ENCODE peak calls at places on chromosome 9, in ten cellular contexts. One of them, this sample, is unnamed.
A peak's percentile ranks its signal among the peaks of the same experiment; 100 is the strongest.

GRCh38 chr9:36306481-36307306 is 48.4 kb upstream of the GNE start:
- DNase-seq in fibroblast of lung: peak; percentile 29
- DNase-seq in IMR-90: peak; percentile 23
- DNase-seq in neural progenitor cell: no peak
- DNase-seq in cardiac muscle cell: no peak
- DNase-seq in Panc1: peak; percentile 73
- DNase-seq in breast epithelium: no peak
- DNase-seq in tibial artery: no peak
- DNase-seq in HFF-Myc: no peak
- DNase-seq in RWPE1: peak; percentile 36
- DNase-seq in this sample: peak; percentile 8

GRCh38 chr9:4228606-4229005 is 71.3 kb downstream of the GLIS3 start:
- DNase-seq in fibroblast of lung: peak; percentile 33
- DNase-seq in IMR-90: peak; percentile 59
- DNase-seq in tibial artery: no peak
- DNase-seq in HFF-Myc: no peak
- DNase-seq in RWPE1: no peak
- DNase-seq in neural progenitor cell: no peak
- DNase-seq in cardiac muscle cell: peak; percentile 26
- DNase-seq in breast epithelium: no peak
- DNase-seq in Panc1: no peak
- DNase-seq in this sample: peak; percentile 49

GRCh38 chr9:108496866-108497265 is 358.9 kb downstream of the ACTL7B start:
- DNase-seq in tibial artery: no peak
- DNase-seq in breast epithelium: no peak
- DNase-seq in RWPE1: no peak
- DNase-seq in IMR-90: no peak
- DNase-seq in fibroblast of lung: no peak
- DNase-seq in cardiac muscle cell: no peak
- DNase-seq in HFF-Myc: no peak
- DNase-seq in Panc1: no peak
- DNase-seq in neural progenitor cell: no peak
- DNase-seq in this sample: no peak

GRCh38 chr9:131656356-131657030 is 83.4 kb downstream of the RAPGEF1 start:
- DNase-seq in IMR-90: no peak
- DNase-seq in Panc1: no peak
- DNase-seq in cardiac muscle cell: no peak
- DNase-seq in fibroblast of lung: no peak
- DNase-seq in RWPE1: no peak
- DNase-seq in tibial artery: peak; percentile 82
- DNase-seq in neural progenitor cell: no peak
- DNase-seq in breast epithelium: no peak
- DNase-seq in HFF-Myc: no peak
- DNase-seq in this sample: no peak

GRCh38 chr9:114004221-114004716 is 73.8 kb downstream of the AMBP start:
- DNase-seq in fibroblast of lung: peak; percentile 65
- DNase-seq in IMR-90: no peak
- DNase-seq in breast epithelium: peak; percentile 45
- DNase-seq in Panc1: no peak
- DNase-seq in tibial artery: peak; percentile 82
- DNase-seq in neural progenitor cell: no peak
- DNase-seq in cardiac muscle cell: peak; percentile 68
- DNase-seq in HFF-Myc: no peak
- DNase-seq in RWPE1: no peak
- DNase-seq in this sample: peak; percentile 38

GRCh38 chr9:31873717-31874116 is 510.7 kb upstream of the ACO1 start:
- DNase-seq in fibroblast of lung: no peak
- DNase-seq in HFF-Myc: no peak
- DNase-seq in tibial artery: no peak
- DNase-seq in IMR-90: no peak
- DNase-seq in cardiac muscle cell: no peak
- DNase-seq in neural progenitor cell: peak; percentile 55
- DNase-seq in RWPE1: no peak
- DNase-seq in Panc1: no peak
- DNase-seq in breast epithelium: no peak
- DNase-seq in this sample: no peak

GRCh38 chr9:89463986-89464901 is 33.7 kb downstream of the SEMA4D start:
- DNase-seq in IMR-90: no peak
- DNase-seq in tibial artery: no peak
- DNase-seq in fibroblast of lung: no peak
- DNase-seq in Panc1: no peak
- DNase-seq in cardiac muscle cell: no peak
- DNase-seq in breast epithelium: no peak
- DNase-seq in RWPE1: no peak
- DNase-seq in neural progenitor cell: no peak
- DNase-seq in HFF-Myc: no peak
- DNase-seq in this sample: no peak

GRCh38 chr9:131203438-131204219 is 72.7 kb downstream of the FAM78A start:
- DNase-seq in tibial artery: no peak
- DNase-seq in Panc1: no peak
- DNase-seq in neural progenitor cell: peak; percentile 45
- DNase-seq in fibroblast of lung: no peak
- DNase-seq in breast epithelium: no peak
- DNase-seq in HFF-Myc: no peak
- DNase-seq in cardiac muscle cell: no peak
- DNase-seq in RWPE1: no peak
- DNase-seq in IMR-90: no peak
- DNase-seq in this sample: no peak

DNA sequence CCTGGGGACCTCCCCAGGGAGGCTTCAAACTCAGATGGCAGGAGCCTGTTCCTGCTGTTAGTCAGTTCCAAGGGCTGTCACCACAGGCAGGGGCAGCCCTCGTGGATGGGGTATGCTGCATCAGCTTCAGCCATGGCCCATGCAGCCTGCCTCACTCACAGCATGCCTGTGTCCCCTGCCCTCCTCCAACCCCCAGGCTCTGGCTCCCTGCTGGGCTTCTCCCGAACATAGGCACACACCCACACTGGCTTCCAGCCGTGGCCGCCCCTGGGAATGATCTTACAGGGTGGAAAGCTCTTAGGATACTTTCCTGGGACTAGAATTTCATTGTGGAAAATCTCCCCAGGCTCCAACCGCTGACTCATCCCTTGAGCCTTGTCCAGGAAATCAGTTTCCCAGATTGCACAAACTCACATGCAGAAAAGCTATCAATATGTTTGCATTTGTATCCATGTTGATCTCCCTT is 163.8 kb downstream of the SEC61B start:
- DNase-seq in IMR-90: peak; percentile 52
- DNase-seq in HFF-Myc: peak; percentile 24
- DNase-seq in fibroblast of lung: peak; percentile 44
- DNase-seq in tibial artery: no peak
- DNase-seq in neural progenitor cell: no peak
- DNase-seq in breast epithelium: no peak
- DNase-seq in RWPE1: peak; percentile 70
- DNase-seq in Panc1: no peak
- DNase-seq in cardiac muscle cell: no peak
- DNase-seq in this sample: no peak
- TF ChIP-seq CTCF in IMR-90: no peak
- TF ChIP-seq CTCF in HFF-Myc: no peak
- TF ChIP-seq CTCF in fibroblast of lung: no peak
- TF ChIP-seq CTCF in tibial artery: no peak
- TF ChIP-seq CTCF in neural progenitor cell: no peak
- TF ChIP-seq CTCF in breast epithelium: no peak
- TF ChIP-seq CTCF in RWPE1: no peak
- TF ChIP-seq CTCF in Panc1: no peak
- TF ChIP-seq CTCF in cardiac muscle cell: no peak
- TF ChIP-seq CTCF in this sample: no peak

GRCh38 chr9:92440751-92441046 is 16.4 kb upstream of the OMD start:
- DNase-seq in Panc1: no peak
- DNase-seq in tibial artery: no peak
- DNase-seq in neural progenitor cell: no peak
- DNase-seq in cardiac muscle cell: no peak
- DNase-seq in fibroblast of lung: no peak
- DNase-seq in HFF-Myc: no peak
- DNase-seq in RWPE1: no peak
- DNase-seq in IMR-90: no peak
- DNase-seq in breast epithelium: no peak
- DNase-seq in this sample: no peak

GRCh38 chr9:92444841-92445240 is 20.6 kb upstream of the OMD start:
- DNase-seq in breast epithelium: no peak
- DNase-seq in IMR-90: no peak
- DNase-seq in Panc1: no peak
- DNase-seq in fibroblast of lung: no peak
- DNase-seq in HFF-Myc: no peak
- DNase-seq in RWPE1: no peak
- DNase-seq in tibial artery: no peak
- DNase-seq in neural progenitor cell: no peak
- DNase-seq in cardiac muscle cell: no peak
- DNase-seq in this sample: no peak

GRCh38 chr9:92435263-92435662 is 11.0 kb upstream of the OMD start:
- DNase-seq in IMR-90: no peak
- DNase-seq in Panc1: no peak
- DNase-seq in HFF-Myc: no peak
- DNase-seq in RWPE1: no peak
- DNase-seq in fibroblast of lung: no peak
- DNase-seq in breast epithelium: no peak
- DNase-seq in tibial artery: no peak
- DNase-seq in cardiac muscle cell: no peak
- DNase-seq in neural progenitor cell: no peak
- DNase-seq in this sample: no peak

GRCh38 chr9:92439921-92440750 is 15.9 kb upstream of the OMD start:
- DNase-seq in neural progenitor cell: no peak
- DNase-seq in cardiac muscle cell: no peak
- DNase-seq in breast epithelium: no peak
- DNase-seq in RWPE1: peak; percentile 96
- DNase-seq in fibroblast of lung: peak; percentile 93
- DNase-seq in tibial artery: no peak
- DNase-seq in Panc1: no peak
- DNase-seq in IMR-90: peak; percentile 90
- DNase-seq in HFF-Myc: no peak
- DNase-seq in this sample: peak; percentile 53

GRCh38 chr9:92438900-92439526 is 14.7 kb upstream of the OMD start:
- DNase-seq in HFF-Myc: no peak
- DNase-seq in Panc1: no peak
- DNase-seq in breast epithelium: no peak
- DNase-seq in cardiac muscle cell: no peak
- DNase-seq in fibroblast of lung: no peak
- DNase-seq in tibial artery: no peak
- DNase-seq in neural progenitor cell: no peak
- DNase-seq in IMR-90: peak; percentile 53
- DNase-seq in RWPE1: peak; percentile 38
- DNase-seq in this sample: peak; percentile 52
- TF ChIP-seq CTCF in HFF-Myc: no peak
- TF ChIP-seq CTCF in Panc1: no peak
- TF ChIP-seq CTCF in breast epithelium: no peak
- TF ChIP-seq CTCF in cardiac muscle cell: peak; percentile 23
- TF ChIP-seq CTCF in fibroblast of lung: peak; percentile 6
- TF ChIP-seq CTCF in tibial artery: no peak
- TF ChIP-seq CTCF in neural progenitor cell: peak; percentile 25
- TF ChIP-seq CTCF in IMR-90: peak; percentile 57
- TF ChIP-seq CTCF in RWPE1: peak; percentile 21
- TF ChIP-seq CTCF in this sample: no peak

GRCh38 chr9:133148351-133149129 is 15.2 kb downstream of the GBGT1 start:
- DNase-seq in cardiac muscle cell: peak; percentile 22
- DNase-seq in tibial artery: no peak
- DNase-seq in breast epithelium: peak; percentile 69
- DNase-seq in HFF-Myc: no peak
- DNase-seq in RWPE1: peak; percentile 71
- DNase-seq in neural progenitor cell: peak; percentile 48
- DNase-seq in Panc1: no peak
- DNase-seq in fibroblast of lung: peak; percentile 46
- DNase-seq in IMR-90: peak; percentile 38
- DNase-seq in this sample: peak; percentile 29

GRCh38 chr9:133147412-133148271 is 16.1 kb downstream of the GBGT1 start:
- DNase-seq in tibial artery: peak; percentile 80
- DNase-seq in breast epithelium: peak; percentile 86
- DNase-seq in neural progenitor cell: peak; percentile 83
- DNase-seq in cardiac muscle cell: peak; percentile 72
- DNase-seq in HFF-Myc: peak; percentile 37
- DNase-seq in IMR-90: peak; percentile 32
- DNase-seq in fibroblast of lung: peak; percentile 25
- DNase-seq in Panc1: peak; percentile 52
- DNase-seq in RWPE1: peak; percentile 92
- DNase-seq in this sample: peak; percentile 52

GRCh38 chr9:133151601-133152525 is 11.9 kb downstream of the GBGT1 start:
- DNase-seq in cardiac muscle cell: no peak
- DNase-seq in tibial artery: no peak
- DNase-seq in neural progenitor cell: no peak
- DNase-seq in IMR-90: no peak
- DNase-seq in breast epithelium: no peak
- DNase-seq in Panc1: no peak
- DNase-seq in RWPE1: no peak
- DNase-seq in fibroblast of lung: no peak
- DNase-seq in HFF-Myc: no peak
- DNase-seq in this sample: no peak

GRCh38 chr9:133151041-133151440 is 12.7 kb downstream of the GBGT1 start:
- DNase-seq in cardiac muscle cell: no peak
- DNase-seq in fibroblast of lung: no peak
- DNase-seq in Panc1: no peak
- DNase-seq in IMR-90: no peak
- DNase-seq in breast epithelium: no peak
- DNase-seq in tibial artery: no peak
- DNase-seq in neural progenitor cell: no peak
- DNase-seq in HFF-Myc: no peak
- DNase-seq in RWPE1: no peak
- DNase-seq in this sample: no peak

DNA sequence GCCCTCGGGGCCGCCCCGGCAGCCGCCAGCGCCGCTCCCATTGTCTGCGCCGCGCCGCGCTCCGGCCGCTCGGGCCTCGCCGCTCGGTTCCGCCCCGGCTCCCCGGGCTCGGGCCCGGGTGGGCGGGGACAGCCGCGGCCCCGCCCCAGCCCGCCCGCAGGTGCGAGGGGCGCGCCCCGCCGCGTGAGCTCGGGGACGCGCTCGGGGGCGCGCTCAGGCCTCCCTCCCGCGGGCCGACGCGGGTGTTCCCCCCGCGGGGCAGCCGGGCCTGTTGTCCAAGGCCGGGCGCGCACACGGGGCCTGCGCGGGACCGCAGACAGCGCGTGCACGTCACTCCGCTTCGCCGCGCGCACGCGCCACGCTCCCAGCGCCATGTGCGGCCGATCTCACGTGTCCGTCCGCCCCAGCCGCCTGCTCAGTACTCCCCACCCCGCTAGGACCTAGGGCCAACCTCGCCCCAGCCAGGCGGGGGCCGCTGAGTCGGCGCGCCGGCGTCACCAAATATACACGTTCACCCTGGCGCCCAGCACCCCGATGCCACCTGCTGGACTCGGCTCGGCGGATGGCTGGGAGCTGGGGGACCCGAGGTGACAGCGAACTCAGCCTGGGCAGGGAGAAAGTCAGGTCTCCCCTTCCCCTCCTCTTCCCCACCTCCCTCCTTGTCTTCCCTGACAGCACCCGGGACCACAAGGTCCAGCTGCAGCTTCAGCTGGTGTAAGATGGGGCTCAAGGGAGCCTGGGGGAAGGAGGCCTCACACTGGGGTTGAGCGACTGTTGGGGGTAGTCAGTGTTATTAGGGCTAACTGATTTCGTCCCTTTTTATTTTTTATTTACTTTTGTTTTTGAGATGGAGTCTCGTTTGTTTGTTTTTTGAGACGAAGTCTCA is 14.3 kb downstream of the GBGT1 start:
- DNase-seq in Panc1: peak; percentile 54
- DNase-seq in IMR-90: peak; percentile 88
- DNase-seq in HFF-Myc: peak; percentile 74
- DNase-seq in tibial artery: peak; percentile 90
- DNase-seq in RWPE1: peak; percentile 98
- DNase-seq in breast epithelium: peak; percentile 87
- DNase-seq in neural progenitor cell: peak; percentile 95
- DNase-seq in cardiac muscle cell: peak; percentile 92
- DNase-seq in fibroblast of lung: peak; percentile 84
- DNase-seq in this sample: peak; percentile 80
- TF ChIP-seq CTCF in Panc1: no peak
- TF ChIP-seq CTCF in IMR-90: peak; percentile 18
- TF ChIP-seq CTCF in HFF-Myc: peak; percentile 15
- TF ChIP-seq CTCF in tibial artery: peak; percentile 38
- TF ChIP-seq CTCF in RWPE1: peak; percentile 61
- TF ChIP-seq CTCF in breast epithelium: peak; percentile 48
- TF ChIP-seq CTCF in neural progenitor cell: peak; percentile 23
- TF ChIP-seq CTCF in cardiac muscle cell: no peak
- TF ChIP-seq CTCF in fibroblast of lung: no peak
- TF ChIP-seq CTCF in this sample: peak; percentile 33

GRCh38 chr9:88041447-88041846 is 67.1 kb upstream of the CDK20 start:
- DNase-seq in neural progenitor cell: peak; percentile 57
- DNase-seq in HFF-Myc: no peak
- DNase-seq in cardiac muscle cell: no peak
- DNase-seq in fibroblast of lung: peak; percentile 12
- DNase-seq in breast epithelium: no peak
- DNase-seq in Panc1: no peak
- DNase-seq in RWPE1: no peak
- DNase-seq in tibial artery: no peak
- DNase-seq in IMR-90: peak; percentile 22
- DNase-seq in this sample: no peak
- TF ChIP-seq CTCF in neural progenitor cell: peak; percentile 69
- TF ChIP-seq CTCF in HFF-Myc: peak; percentile 44
- TF ChIP-seq CTCF in cardiac muscle cell: peak; percentile 61
- TF ChIP-seq CTCF in fibroblast of lung: peak; percentile 48
- TF ChIP-seq CTCF in breast epithelium: no peak
- TF ChIP-seq CTCF in Panc1: peak; percentile 55
- TF ChIP-seq CTCF in RWPE1: peak; percentile 15
- TF ChIP-seq CTCF in tibial artery: no peak
- TF ChIP-seq CTCF in IMR-90: peak; percentile 54
- TF ChIP-seq CTCF in this sample: peak; percentile 44

This sample was measured in astrocyte of the spinal cord.